ENCODE peak calls at places on chromosomes 7 and 10, in ten cellular contexts. One of them, this sample, is unnamed.

GRCh38 chr7:66281678-66282593 is 76.8 kb downstream of the TPST1 start:
- DNase-seq in nucleus accumbens: no peak
- DNase-seq in MCF 10A: peak
- DNase-seq in hippocampal formation: no peak
- DNase-seq in amniotic stem cell: peak
- DNase-seq in NCI-H1092 treated with DMSO at 0.1 percent for 48 hours: no peak
- DNase-seq in AG09309: peak
- DNase-seq in aorta: peak
- DNase-seq in activated CD4-positive, alpha-beta T cell treated with anti-CD3 and anti-CD28 coated beads, Interleukin-2, amount 50 U/mL, for 48 hours: no peak
- DNase-seq in endothelial cell: no peak
- DNase-seq in this sample: peak

GRCh38 chr7:29955075-29955792 is 34.4 kb downstream of the SCRN1 start:
- DNase-seq in AG09309: no peak
- DNase-seq in NCI-H1092 treated with DMSO at 0.1 percent for 48 hours: no peak
- DNase-seq in endothelial cell: no peak
- DNase-seq in hippocampal formation: no peak
- DNase-seq in MCF 10A: no peak
- DNase-seq in activated CD4-positive, alpha-beta T cell treated with anti-CD3 and anti-CD28 coated beads, Interleukin-2, amount 50 U/mL, for 48 hours: no peak
- DNase-seq in aorta: no peak
- DNase-seq in nucleus accumbens: no peak
- DNase-seq in amniotic stem cell: no peak
- DNase-seq in this sample: no peak

GRCh38 chr10:78599122-78599853 is 469.5 kb upstream of the ZMIZ1 start:
- DNase-seq in aorta: no peak
- DNase-seq in NCI-H1092 treated with DMSO at 0.1 percent for 48 hours: no peak
- DNase-seq in MCF 10A: no peak
- DNase-seq in AG09309: no peak
- DNase-seq in amniotic stem cell: no peak
- DNase-seq in endothelial cell: no peak
- DNase-seq in hippocampal formation: no peak
- DNase-seq in nucleus accumbens: no peak
- DNase-seq in activated CD4-positive, alpha-beta T cell treated with anti-CD3 and anti-CD28 coated beads, Interleukin-2, amount 50 U/mL, for 48 hours: no peak
- DNase-seq in this sample: no peak

GRCh38 chr10:30813872-30814471 is 184.4 kb upstream of the LYZL2 start:
- DNase-seq in AG09309: no peak
- DNase-seq in aorta: no peak
- DNase-seq in NCI-H1092 treated with DMSO at 0.1 percent for 48 hours: peak
- DNase-seq in MCF 10A: peak
- DNase-seq in amniotic stem cell: no peak
- DNase-seq in activated CD4-positive, alpha-beta T cell treated with anti-CD3 and anti-CD28 coated beads, Interleukin-2, amount 50 U/mL, for 48 hours: no peak
- DNase-seq in hippocampal formation: no peak
- DNase-seq in endothelial cell: no peak
- DNase-seq in nucleus accumbens: no peak
- DNase-seq in this sample: no peak

GRCh38 chr10:70540789-70541360 is 61.7 kb downstream of the PRF1 start:
- DNase-seq in NCI-H1092 treated with DMSO at 0.1 percent for 48 hours: no peak
- DNase-seq in hippocampal formation: no peak
- DNase-seq in AG09309: no peak
- DNase-seq in endothelial cell: no peak
- DNase-seq in aorta: no peak
- DNase-seq in nucleus accumbens: no peak
- DNase-seq in amniotic stem cell: no peak
- DNase-seq in MCF 10A: no peak
- DNase-seq in activated CD4-positive, alpha-beta T cell treated with anti-CD3 and anti-CD28 coated beads, Interleukin-2, amount 50 U/mL, for 48 hours: no peak
- DNase-seq in this sample: no peak

GRCh38 chr10:80699602-80700039 is 161.9 kb downstream of the SH2D4B start:
- DNase-seq in amniotic stem cell: peak
- DNase-seq in MCF 10A: peak
- DNase-seq in NCI-H1092 treated with DMSO at 0.1 percent for 48 hours: peak
- DNase-seq in hippocampal formation: peak
- DNase-seq in AG09309: peak
- DNase-seq in nucleus accumbens: peak
- DNase-seq in activated CD4-positive, alpha-beta T cell treated with anti-CD3 and anti-CD28 coated beads, Interleukin-2, amount 50 U/mL, for 48 hours: peak
- DNase-seq in endothelial cell: peak
- DNase-seq in aorta: peak
- DNase-seq in this sample: peak

GRCh38 chr10:70617798-70618568 is 15.4 kb upstream of the PRF1 start:
- DNase-seq in MCF 10A: no peak
- DNase-seq in AG09309: peak
- DNase-seq in hippocampal formation: no peak
- DNase-seq in aorta: no peak
- DNase-seq in activated CD4-positive, alpha-beta T cell treated with anti-CD3 and anti-CD28 coated beads, Interleukin-2, amount 50 U/mL, for 48 hours: peak
- DNase-seq in endothelial cell: no peak
- DNase-seq in nucleus accumbens: no peak
- DNase-seq in amniotic stem cell: no peak
- DNase-seq in NCI-H1092 treated with DMSO at 0.1 percent for 48 hours: peak
- DNase-seq in this sample: no peak

GRCh38 chr10:59362184-59362966 is at the start of gene FAM13C:
- DNase-seq in aorta: peak
- DNase-seq in amniotic stem cell: no peak
- DNase-seq in AG09309: no peak
- DNase-seq in hippocampal formation: peak
- DNase-seq in nucleus accumbens: peak
- DNase-seq in activated CD4-positive, alpha-beta T cell treated with anti-CD3 and anti-CD28 coated beads, Interleukin-2, amount 50 U/mL, for 48 hours: peak
- DNase-seq in endothelial cell: peak
- DNase-seq in NCI-H1092 treated with DMSO at 0.1 percent for 48 hours: peak
- DNase-seq in MCF 10A: peak
- DNase-seq in this sample: peak

GRCh38 chr10:76624470-76624869 is 1013.1 kb downstream of the KCNMA1 start:
- DNase-seq in activated CD4-positive, alpha-beta T cell treated with anti-CD3 and anti-CD28 coated beads, Interleukin-2, amount 50 U/mL, for 48 hours: no peak
- DNase-seq in nucleus accumbens: no peak
- DNase-seq in endothelial cell: no peak
- DNase-seq in NCI-H1092 treated with DMSO at 0.1 percent for 48 hours: no peak
- DNase-seq in aorta: no peak
- DNase-seq in hippocampal formation: no peak
- DNase-seq in amniotic stem cell: no peak
- DNase-seq in AG09309: no peak
- DNase-seq in MCF 10A: no peak
- DNase-seq in this sample: no peak

GRCh38 chr7:38311329-38311937 is 38.0 kb upstream of the TARP start:
- DNase-seq in amniotic stem cell: no peak
- DNase-seq in nucleus accumbens: no peak
- DNase-seq in activated CD4-positive, alpha-beta T cell treated with anti-CD3 and anti-CD28 coated beads, Interleukin-2, amount 50 U/mL, for 48 hours: no peak
- DNase-seq in endothelial cell: no peak
- DNase-seq in MCF 10A: no peak
- DNase-seq in AG09309: no peak
- DNase-seq in hippocampal formation: peak
- DNase-seq in NCI-H1092 treated with DMSO at 0.1 percent for 48 hours: peak
- DNase-seq in aorta: peak
- DNase-seq in this sample: no peak

GRCh38 chr7:69654381-69654780 is 56.1 kb downstream of the AUTS2 start:
- DNase-seq in hippocampal formation: no peak
- DNase-seq in endothelial cell: no peak
- DNase-seq in aorta: no peak
- DNase-seq in MCF 10A: no peak
- DNase-seq in amniotic stem cell: no peak
- DNase-seq in activated CD4-positive, alpha-beta T cell treated with anti-CD3 and anti-CD28 coated beads, Interleukin-2, amount 50 U/mL, for 48 hours: no peak
- DNase-seq in NCI-H1092 treated with DMSO at 0.1 percent for 48 hours: peak
- DNase-seq in AG09309: no peak
- DNase-seq in nucleus accumbens: no peak
- DNase-seq in this sample: no peak

GRCh38 chr7:108109216-108109908 is 20.8 kb downstream of the LAMB4 start:
- DNase-seq in activated CD4-positive, alpha-beta T cell treated with anti-CD3 and anti-CD28 coated beads, Interleukin-2, amount 50 U/mL, for 48 hours: no peak
- DNase-seq in amniotic stem cell: no peak
- DNase-seq in nucleus accumbens: no peak
- DNase-seq in MCF 10A: peak
- DNase-seq in aorta: no peak
- DNase-seq in AG09309: no peak
- DNase-seq in endothelial cell: no peak
- DNase-seq in NCI-H1092 treated with DMSO at 0.1 percent for 48 hours: peak
- DNase-seq in hippocampal formation: no peak
- DNase-seq in this sample: no peak

GRCh38 chr10:131885391-131886165 is 15.2 kb upstream of the PPP2R2D start:
- DNase-seq in endothelial cell: peak
- DNase-seq in NCI-H1092 treated with DMSO at 0.1 percent for 48 hours: no peak
- DNase-seq in aorta: peak
- DNase-seq in activated CD4-positive, alpha-beta T cell treated with anti-CD3 and anti-CD28 coated beads, Interleukin-2, amount 50 U/mL, for 48 hours: peak
- DNase-seq in AG09309: no peak
- DNase-seq in amniotic stem cell: no peak
- DNase-seq in hippocampal formation: peak
- DNase-seq in MCF 10A: peak
- DNase-seq in nucleus accumbens: no peak
- DNase-seq in this sample: peak

GRCh38 chr7:14754631-14755030 is 147.9 kb downstream of the DGKB start:
- DNase-seq in endothelial cell: no peak
- DNase-seq in NCI-H1092 treated with DMSO at 0.1 percent for 48 hours: peak
- DNase-seq in nucleus accumbens: no peak
- DNase-seq in aorta: no peak
- DNase-seq in MCF 10A: peak
- DNase-seq in activated CD4-positive, alpha-beta T cell treated with anti-CD3 and anti-CD28 coated beads, Interleukin-2, amount 50 U/mL, for 48 hours: no peak
- DNase-seq in AG09309: no peak
- DNase-seq in hippocampal formation: no peak
- DNase-seq in amniotic stem cell: no peak
- DNase-seq in this sample: no peak

GRCh38 chr7:131225619-131226101 is 102.0 kb upstream of the MKLN1 start:
- DNase-seq in activated CD4-positive, alpha-beta T cell treated with anti-CD3 and anti-CD28 coated beads, Interleukin-2, amount 50 U/mL, for 48 hours: no peak
- DNase-seq in aorta: peak
- DNase-seq in MCF 10A: peak
- DNase-seq in AG09309: no peak
- DNase-seq in nucleus accumbens: no peak
- DNase-seq in NCI-H1092 treated with DMSO at 0.1 percent for 48 hours: no peak
- DNase-seq in endothelial cell: no peak
- DNase-seq in hippocampal formation: no peak
- DNase-seq in amniotic stem cell: no peak
- DNase-seq in this sample: no peak

GRCh38 chr10:123878666-123879311 is 12.8 kb downstream of the CPXM2 start:
- DNase-seq in endothelial cell: no peak
- DNase-seq in MCF 10A: no peak
- DNase-seq in AG09309: peak
- DNase-seq in activated CD4-positive, alpha-beta T cell treated with anti-CD3 and anti-CD28 coated beads, Interleukin-2, amount 50 U/mL, for 48 hours: no peak
- DNase-seq in aorta: no peak
- DNase-seq in amniotic stem cell: no peak
- DNase-seq in nucleus accumbens: no peak
- DNase-seq in NCI-H1092 treated with DMSO at 0.1 percent for 48 hours: no peak
- DNase-seq in hippocampal formation: no peak
- DNase-seq in this sample: no peak

GRCh38 chr10:76285012-76285411 is 853.6 kb downstream of the LRMDA start:
- DNase-seq in NCI-H1092 treated with DMSO at 0.1 percent for 48 hours: no peak
- DNase-seq in endothelial cell: no peak
- DNase-seq in MCF 10A: peak
- DNase-seq in amniotic stem cell: peak
- DNase-seq in nucleus accumbens: no peak
- DNase-seq in AG09309: peak
- DNase-seq in activated CD4-positive, alpha-beta T cell treated with anti-CD3 and anti-CD28 coated beads, Interleukin-2, amount 50 U/mL, for 48 hours: no peak
- DNase-seq in aorta: no peak
- DNase-seq in hippocampal formation: no peak
- DNase-seq in this sample: no peak

GRCh38 chr10:95445837-95446347 is 115.3 kb downstream of the SORBS1 start:
- DNase-seq in nucleus accumbens: no peak
- DNase-seq in MCF 10A: peak
- DNase-seq in hippocampal formation: peak
- DNase-seq in NCI-H1092 treated with DMSO at 0.1 percent for 48 hours: peak
- DNase-seq in amniotic stem cell: peak
- DNase-seq in endothelial cell: peak
- DNase-seq in AG09309: peak
- DNase-seq in aorta: peak
- DNase-seq in activated CD4-positive, alpha-beta T cell treated with anti-CD3 and anti-CD28 coated beads, Interleukin-2, amount 50 U/mL, for 48 hours: peak
- DNase-seq in this sample: peak

GRCh38 chr10:1923586-1923985 is 186.3 kb upstream of the ADARB2 start:
- DNase-seq in NCI-H1092 treated with DMSO at 0.1 percent for 48 hours: no peak
- DNase-seq in amniotic stem cell: no peak
- DNase-seq in hippocampal formation: no peak
- DNase-seq in AG09309: no peak
- DNase-seq in aorta: no peak
- DNase-seq in nucleus accumbens: no peak
- DNase-seq in MCF 10A: no peak
- DNase-seq in activated CD4-positive, alpha-beta T cell treated with anti-CD3 and anti-CD28 coated beads, Interleukin-2, amount 50 U/mL, for 48 hours: no peak
- DNase-seq in endothelial cell: no peak
- DNase-seq in this sample: no peak

GRCh38 chr10:20596911-20597310 is 300.2 kb downstream of the NEBL start:
- DNase-seq in activated CD4-positive, alpha-beta T cell treated with anti-CD3 and anti-CD28 coated beads, Interleukin-2, amount 50 U/mL, for 48 hours: no peak
- DNase-seq in hippocampal formation: no peak
- DNase-seq in aorta: no peak
- DNase-seq in endothelial cell: no peak
- DNase-seq in nucleus accumbens: no peak
- DNase-seq in amniotic stem cell: no peak
- DNase-seq in NCI-H1092 treated with DMSO at 0.1 percent for 48 hours: no peak
- DNase-seq in AG09309: no peak
- DNase-seq in MCF 10A: no peak
- DNase-seq in this sample: no peak

GRCh38 chr7:80770061-80770460 is 131.6 kb downstream of the CD36 start:
- DNase-seq in hippocampal formation: no peak
- DNase-seq in activated CD4-positive, alpha-beta T cell treated with anti-CD3 and anti-CD28 coated beads, Interleukin-2, amount 50 U/mL, for 48 hours: no peak
- DNase-seq in NCI-H1092 treated with DMSO at 0.1 percent for 48 hours: no peak
- DNase-seq in MCF 10A: no peak
- DNase-seq in amniotic stem cell: no peak
- DNase-seq in aorta: no peak
- DNase-seq in nucleus accumbens: no peak
- DNase-seq in endothelial cell: no peak
- DNase-seq in AG09309: peak
- DNase-seq in this sample: no peak

GRCh38 chr7:104963991-104964385 is 50.0 kb upstream of the KMT2E start:
- DNase-seq in activated CD4-positive, alpha-beta T cell treated with anti-CD3 and anti-CD28 coated beads, Interleukin-2, amount 50 U/mL, for 48 hours: no peak
- DNase-seq in nucleus accumbens: no peak
- DNase-seq in hippocampal formation: no peak
- DNase-seq in aorta: no peak
- DNase-seq in AG09309: no peak
- DNase-seq in NCI-H1092 treated with DMSO at 0.1 percent for 48 hours: no peak
- DNase-seq in endothelial cell: no peak
- DNase-seq in MCF 10A: peak
- DNase-seq in amniotic stem cell: no peak
- DNase-seq in this sample: no peak

GRCh38 chr7:23020742-23021401 is 6.9 kb upstream of the HYCC1 start:
- DNase-seq in hippocampal formation: no peak
- DNase-seq in MCF 10A: peak
- DNase-seq in amniotic stem cell: no peak
- DNase-seq in aorta: peak
- DNase-seq in NCI-H1092 treated with DMSO at 0.1 percent for 48 hours: no peak
- DNase-seq in AG09309: peak
- DNase-seq in endothelial cell: no peak
- DNase-seq in nucleus accumbens: no peak
- DNase-seq in activated CD4-positive, alpha-beta T cell treated with anti-CD3 and anti-CD28 coated beads, Interleukin-2, amount 50 U/mL, for 48 hours: peak
- DNase-seq in this sample: no peak

GRCh38 chr10:120283093-120283492 is 173.9 kb upstream of the PLPP4 start:
- DNase-seq in aorta: no peak
- DNase-seq in amniotic stem cell: no peak
- DNase-seq in activated CD4-positive, alpha-beta T cell treated with anti-CD3 and anti-CD28 coated beads, Interleukin-2, amount 50 U/mL, for 48 hours: no peak
- DNase-seq in endothelial cell: no peak
- DNase-seq in hippocampal formation: no peak
- DNase-seq in MCF 10A: no peak
- DNase-seq in nucleus accumbens: no peak
- DNase-seq in AG09309: no peak
- DNase-seq in NCI-H1092 treated with DMSO at 0.1 percent for 48 hours: no peak
- DNase-seq in this sample: no peak

GRCh38 chr10:19620867-19621266 is 195.4 kb upstream of the PLXDC2 start:
- DNase-seq in AG09309: no peak
- DNase-seq in activated CD4-positive, alpha-beta T cell treated with anti-CD3 and anti-CD28 coated beads, Interleukin-2, amount 50 U/mL, for 48 hours: no peak
- DNase-seq in hippocampal formation: no peak
- DNase-seq in NCI-H1092 treated with DMSO at 0.1 percent for 48 hours: no peak
- DNase-seq in amniotic stem cell: no peak
- DNase-seq in endothelial cell: no peak
- DNase-seq in aorta: no peak
- DNase-seq in nucleus accumbens: no peak
- DNase-seq in MCF 10A: no peak
- DNase-seq in this sample: no peak

GRCh38 chr10:91596821-91597396 is 36.0 kb downstream of the PPP1R3C start:
- DNase-seq in endothelial cell: no peak
- DNase-seq in activated CD4-positive, alpha-beta T cell treated with anti-CD3 and anti-CD28 coated beads, Interleukin-2, amount 50 U/mL, for 48 hours: no peak
- DNase-seq in AG09309: no peak
- DNase-seq in MCF 10A: peak
- DNase-seq in amniotic stem cell: no peak
- DNase-seq in NCI-H1092 treated with DMSO at 0.1 percent for 48 hours: no peak
- DNase-seq in hippocampal formation: no peak
- DNase-seq in nucleus accumbens: no peak
- DNase-seq in aorta: no peak
- DNase-seq in this sample: no peak

GRCh38 chr7:97009753-97010732 is 4.7 kb downstream of the DLX6 start:
- DNase-seq in AG09309: no peak
- DNase-seq in amniotic stem cell: no peak
- DNase-seq in NCI-H1092 treated with DMSO at 0.1 percent for 48 hours: no peak
- DNase-seq in nucleus accumbens: no peak
- DNase-seq in MCF 10A: no peak
- DNase-seq in activated CD4-positive, alpha-beta T cell treated with anti-CD3 and anti-CD28 coated beads, Interleukin-2, amount 50 U/mL, for 48 hours: no peak
- DNase-seq in aorta: no peak
- DNase-seq in endothelial cell: no peak
- DNase-seq in hippocampal formation: no peak
- DNase-seq in this sample: no peak

GRCh38 chr10:12051241-12051640 is 8.6 kb upstream of the UPF2 start:
- DNase-seq in amniotic stem cell: no peak
- DNase-seq in endothelial cell: no peak
- DNase-seq in aorta: no peak
- DNase-seq in NCI-H1092 treated with DMSO at 0.1 percent for 48 hours: no peak
- DNase-seq in AG09309: no peak
- DNase-seq in activated CD4-positive, alpha-beta T cell treated with anti-CD3 and anti-CD28 coated beads, Interleukin-2, amount 50 U/mL, for 48 hours: no peak
- DNase-seq in MCF 10A: no peak
- DNase-seq in nucleus accumbens: no peak
- DNase-seq in hippocampal formation: no peak
- DNase-seq in this sample: no peak